ENCODE peak calls at places on chromosomes 13 and 19, in six cellular contexts. One of them, this sample, is unnamed.

GRCh38 chr13:80379245-80379644 is 38.3 kb upstream of the SPRY2 start:
- DNase-seq in HEK293T: no peak
- DNase-seq in A549: peak; percentile 13
- DNase-seq in K562: no peak
- DNase-seq in GM12878: no peak
- DNase-seq in HepG2: no peak
- DNase-seq in this sample: peak; percentile 43

GRCh38 chr19:29795882-29796523 is 15.8 kb upstream of the CCNE1 start:
- DNase-seq in HEK293T: no peak
- DNase-seq in A549: no peak
- DNase-seq in K562: no peak
- DNase-seq in GM12878: no peak
- DNase-seq in HepG2: no peak
- DNase-seq in this sample: no peak

GRCh38 chr19:39843919-39844793 is 2.0 kb downstream of the FBL start:
- DNase-seq in HEK293T: peak; percentile 33
- DNase-seq in A549: peak; percentile 89
- DNase-seq in K562: no peak
- DNase-seq in GM12878: no peak
- DNase-seq in HepG2: peak; percentile 51
- DNase-seq in this sample: peak; percentile 58

GRCh38 chr19:10259162-10259905 is 7.3 kb downstream of the MRPL4 start:
- DNase-seq in HEK293T: peak; percentile 83
- DNase-seq in A549: no peak
- DNase-seq in K562: peak; percentile 60
- DNase-seq in GM12878: no peak
- DNase-seq in HepG2: peak; percentile 88
- DNase-seq in this sample: peak; percentile 85

GRCh38 chr19:56350416-56351045 is 35.9 kb upstream of the ZSCAN5A start:
- DNase-seq in HEK293T: no peak
- DNase-seq in A549: peak; percentile 11
- DNase-seq in K562: peak; percentile 33
- DNase-seq in GM12878: peak; percentile 11
- DNase-seq in HepG2: peak; percentile 58
- DNase-seq in this sample: peak; percentile 41

GRCh38 chr13:79490846-79491245 is 9.9 kb downstream of the NDFIP2 start:
- DNase-seq in HEK293T: no peak
- DNase-seq in A549: no peak
- DNase-seq in K562: no peak
- DNase-seq in GM12878: no peak
- DNase-seq in HepG2: no peak
- DNase-seq in this sample: no peak

GRCh38 chr19:47470447-47471195 is 1.1 kb downstream of the SLC8A2 start:
- DNase-seq in HEK293T: no peak
- DNase-seq in A549: no peak
- DNase-seq in K562: no peak
- DNase-seq in GM12878: no peak
- DNase-seq in HepG2: no peak
- DNase-seq in this sample: no peak

GRCh38 chr13:94993608-94994007 is 281.3 kb upstream of the SOX21 start:
- DNase-seq in HEK293T: no peak
- DNase-seq in A549: no peak
- DNase-seq in K562: no peak
- DNase-seq in GM12878: no peak
- DNase-seq in HepG2: no peak
- DNase-seq in this sample: no peak

GRCh38 chr13:113187263-113187669 is 21.2 kb downstream of the PCID2 start:
- DNase-seq in HEK293T: peak; percentile 9
- DNase-seq in A549: peak; percentile 94
- DNase-seq in K562: peak; percentile 68
- DNase-seq in GM12878: no peak
- DNase-seq in HepG2: peak; percentile 83
- DNase-seq in this sample: peak; percentile 100

GRCh38 chr13:97327071-97327470 is 104.9 kb downstream of the MBNL2 start:
- DNase-seq in HEK293T: no peak
- DNase-seq in A549: no peak
- DNase-seq in K562: peak; percentile 12
- DNase-seq in GM12878: no peak
- DNase-seq in HepG2: no peak
- DNase-seq in this sample: no peak

GRCh38 chr13:37403776-37404497 is 194.6 kb downstream of the POSTN start:
- DNase-seq in HEK293T: no peak
- DNase-seq in A549: no peak
- DNase-seq in K562: no peak
- DNase-seq in GM12878: no peak
- DNase-seq in HepG2: no peak
- DNase-seq in this sample: peak; percentile 92

GRCh38 chr19:6199240-6199983 is 63.9 kb downstream of the ACSBG2 start:
- DNase-seq in HEK293T: peak; percentile 100
- DNase-seq in A549: peak; percentile 98
- DNase-seq in K562: peak; percentile 100
- DNase-seq in GM12878: peak; percentile 95
- DNase-seq in HepG2: peak; percentile 99
- DNase-seq in this sample: peak; percentile 98

GRCh38 chr19:19261350-19262189 is 11.5 kb downstream of the TM6SF2 start:
- DNase-seq in HEK293T: no peak
- DNase-seq in A549: no peak
- DNase-seq in K562: no peak
- DNase-seq in GM12878: no peak
- DNase-seq in HepG2: no peak
- DNase-seq in this sample: no peak

DNA sequence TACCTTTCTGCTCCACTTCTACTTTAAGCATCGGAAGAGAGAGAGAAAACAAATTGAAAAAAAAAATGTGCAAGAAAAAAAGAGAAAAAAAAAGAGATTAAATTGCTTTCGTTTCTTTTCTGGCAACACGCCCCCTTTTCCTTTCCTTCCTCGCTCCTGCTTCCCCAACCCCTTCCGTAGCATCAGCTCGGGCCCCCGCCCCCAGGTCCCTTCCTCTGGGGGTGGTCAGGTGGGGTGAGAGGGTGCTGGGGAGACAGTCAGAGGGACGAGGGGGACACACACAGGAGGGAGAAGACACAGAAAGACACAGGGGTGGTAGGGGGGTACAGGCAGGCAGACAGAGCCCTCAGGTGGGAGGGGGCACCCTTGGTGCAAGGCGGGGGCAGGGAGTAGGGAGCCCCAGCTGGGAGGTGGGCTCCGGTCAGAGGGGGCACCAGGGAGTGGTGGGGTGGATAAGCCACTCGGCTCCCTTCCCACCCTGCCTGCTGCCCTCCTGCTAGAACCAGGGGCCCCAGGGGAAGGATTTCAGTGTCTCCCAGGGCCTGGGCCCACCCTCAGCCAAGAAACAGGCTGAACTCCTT is 30.7 kb upstream of the ASF1B start:
- DNase-seq in HEK293T: no peak
- DNase-seq in A549: no peak
- DNase-seq in K562: no peak
- DNase-seq in GM12878: no peak
- DNase-seq in HepG2: no peak
- DNase-seq in this sample: no peak
- TF ChIP-seq BHLHE40 in HEK293T: no peak
- TF ChIP-seq BHLHE40 in A549: no peak
- TF ChIP-seq BHLHE40 in K562: no peak
- TF ChIP-seq BHLHE40 in GM12878: no peak
- TF ChIP-seq BHLHE40 in HepG2: no peak
- TF ChIP-seq BHLHE40 in this sample: no peak

GRCh38 chr19:16825312-16826168 is 3.7 kb upstream of the SIN3B start:
- DNase-seq in HEK293T: no peak
- DNase-seq in A549: no peak
- DNase-seq in K562: no peak
- DNase-seq in GM12878: no peak
- DNase-seq in HepG2: no peak
- DNase-seq in this sample: peak; percentile 63
- TF ChIP-seq BHLHE40 in HEK293T: no peak
- TF ChIP-seq BHLHE40 in A549: no peak
- TF ChIP-seq BHLHE40 in K562: no peak
- TF ChIP-seq BHLHE40 in GM12878: no peak
- TF ChIP-seq BHLHE40 in HepG2: no peak
- TF ChIP-seq BHLHE40 in this sample: no peak

DNA sequence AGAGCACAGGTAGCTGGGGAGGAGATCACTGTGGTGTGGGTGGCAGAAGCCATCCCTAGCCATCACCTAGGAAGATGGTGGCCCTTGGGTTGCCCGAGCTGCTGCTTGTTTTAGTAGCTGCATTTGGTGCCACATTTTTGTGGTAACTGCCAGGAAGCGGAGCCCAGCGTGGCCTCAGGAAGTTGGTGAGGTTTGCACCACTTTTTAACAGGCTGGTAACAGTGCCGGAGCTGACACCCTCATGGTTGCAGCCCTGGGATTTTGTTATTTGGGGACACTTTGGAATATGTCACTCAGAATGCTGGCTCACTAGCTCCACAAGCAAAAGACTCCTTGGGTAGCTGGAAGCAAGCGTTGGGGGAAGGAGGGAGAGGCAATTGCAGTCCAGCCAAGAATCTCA is 22.1 kb downstream of the ACTN4 start:
- DNase-seq in HEK293T: no peak
- DNase-seq in A549: no peak
- DNase-seq in K562: no peak
- DNase-seq in GM12878: no peak
- DNase-seq in HepG2: no peak
- DNase-seq in this sample: no peak
- TF ChIP-seq BHLHE40 in HEK293T: no peak
- TF ChIP-seq BHLHE40 in A549: no peak
- TF ChIP-seq BHLHE40 in K562: no peak
- TF ChIP-seq BHLHE40 in GM12878: no peak
- TF ChIP-seq BHLHE40 in HepG2: no peak
- TF ChIP-seq BHLHE40 in this sample: no peak

GRCh38 chr19:2050349-2050990 is 574 bp downstream of the MKNK2 start:
- DNase-seq in HEK293T: no peak
- DNase-seq in A549: no peak
- DNase-seq in K562: no peak
- DNase-seq in GM12878: no peak
- DNase-seq in HepG2: no peak
- DNase-seq in this sample: no peak

GRCh38 chr19:2048104-2048958 is 2.7 kb downstream of the MKNK2 start:
- DNase-seq in HEK293T: no peak
- DNase-seq in A549: no peak
- DNase-seq in K562: no peak
- DNase-seq in GM12878: no peak
- DNase-seq in HepG2: no peak
- DNase-seq in this sample: no peak

GRCh38 chr19:2050991-2051770 is at the start of gene MKNK2:
- DNase-seq in HEK293T: peak; percentile 99
- DNase-seq in A549: peak; percentile 41
- DNase-seq in K562: peak; percentile 97
- DNase-seq in GM12878: no peak
- DNase-seq in HepG2: peak; percentile 64
- DNase-seq in this sample: peak; percentile 79

GRCh38 chr19:2048959-2049740 is 1.9 kb downstream of the MKNK2 start:
- DNase-seq in HEK293T: no peak
- DNase-seq in A549: no peak
- DNase-seq in K562: no peak
- DNase-seq in GM12878: no peak
- DNase-seq in HepG2: no peak
- DNase-seq in this sample: no peak

GRCh38 chr19:2049741-2050348 is 1.2 kb downstream of the MKNK2 start:
- DNase-seq in HEK293T: no peak
- DNase-seq in A549: no peak
- DNase-seq in K562: peak; percentile 42
- DNase-seq in GM12878: no peak
- DNase-seq in HepG2: peak; percentile 75
- DNase-seq in this sample: peak; percentile 61
- TF ChIP-seq BHLHE40 in HEK293T: no peak
- TF ChIP-seq BHLHE40 in A549: no peak
- TF ChIP-seq BHLHE40 in K562: no peak
- TF ChIP-seq BHLHE40 in GM12878: peak; percentile 44
- TF ChIP-seq BHLHE40 in HepG2: no peak
- TF ChIP-seq BHLHE40 in this sample: no peak

GRCh38 chr19:42251572-42251990 is 3.3 kb downstream of the ERF start:
- DNase-seq in HEK293T: no peak
- DNase-seq in A549: no peak
- DNase-seq in K562: no peak
- DNase-seq in GM12878: no peak
- DNase-seq in HepG2: no peak
- DNase-seq in this sample: no peak

GRCh38 chr19:42254083-42254849 is 662 bp downstream of the ERF start:
- DNase-seq in HEK293T: peak; percentile 51
- DNase-seq in A549: peak; percentile 92
- DNase-seq in K562: peak; percentile 81
- DNase-seq in GM12878: no peak
- DNase-seq in HepG2: peak; percentile 76
- DNase-seq in this sample: peak; percentile 32

GRCh38 chr19:42253245-42254082 is 1.5 kb downstream of the ERF start:
- DNase-seq in HEK293T: peak; percentile 51
- DNase-seq in A549: peak; percentile 97
- DNase-seq in K562: peak; percentile 83
- DNase-seq in GM12878: no peak
- DNase-seq in HepG2: peak; percentile 59
- DNase-seq in this sample: peak; percentile 26

GRCh38 chr19:42250666-42251531 is 4.0 kb downstream of the ERF start:
- DNase-seq in HEK293T: no peak
- DNase-seq in A549: no peak
- DNase-seq in K562: no peak
- DNase-seq in GM12878: no peak
- DNase-seq in HepG2: no peak
- DNase-seq in this sample: peak; percentile 50

GRCh38 chr19:42252365-42253244 is 2.3 kb downstream of the ERF start:
- DNase-seq in HEK293T: no peak
- DNase-seq in A549: peak; percentile 59
- DNase-seq in K562: no peak
- DNase-seq in GM12878: no peak
- DNase-seq in HepG2: no peak
- DNase-seq in this sample: peak; percentile 68
- TF ChIP-seq BHLHE40 in HEK293T: no peak
- TF ChIP-seq BHLHE40 in A549: peak; percentile 46
- TF ChIP-seq BHLHE40 in K562: peak; percentile 75
- TF ChIP-seq BHLHE40 in GM12878: peak; percentile 34
- TF ChIP-seq BHLHE40 in HepG2: no peak
- TF ChIP-seq BHLHE40 in this sample: peak; percentile 92

This sample was measured in IMR-90.